ENCODE peak calls at places on chromosome 3, in nine cellular contexts. One of them, this sample, is unnamed.

GRCh38 chr3:177066068-177066467 is 131.2 kb downstream of the TBL1XR1 start:
- DNase-seq in A549: no peak
- DNase-seq in CD8-positive, alpha-beta memory T cell: no peak
- DNase-seq in substantia nigra: no peak
- DNase-seq in thoracic aorta: no peak
- DNase-seq in CD4-positive, alpha-beta memory T cell: no peak
- DNase-seq in tibial nerve: no peak
- DNase-seq in coronary artery: no peak
- DNase-seq in heart left ventricle: no peak
- DNase-seq in this sample: no peak

GRCh38 chr3:73098026-73098425 is 36.6 kb downstream of the EBLN2 start:
- DNase-seq in CD4-positive, alpha-beta memory T cell: no peak
- DNase-seq in substantia nigra: no peak
- DNase-seq in coronary artery: no peak
- DNase-seq in A549: no peak
- DNase-seq in tibial nerve: no peak
- DNase-seq in CD8-positive, alpha-beta memory T cell: no peak
- DNase-seq in heart left ventricle: no peak
- DNase-seq in thoracic aorta: no peak
- DNase-seq in this sample: no peak

GRCh38 chr3:67635257-67635656 is 19.2 kb downstream of the SUCLG2 start:
- DNase-seq in coronary artery: no peak
- DNase-seq in A549: peak
- DNase-seq in substantia nigra: no peak
- DNase-seq in CD4-positive, alpha-beta memory T cell: no peak
- DNase-seq in heart left ventricle: no peak
- DNase-seq in tibial nerve: no peak
- DNase-seq in CD8-positive, alpha-beta memory T cell: no peak
- DNase-seq in thoracic aorta: no peak
- DNase-seq in this sample: no peak

GRCh38 chr3:35275768-35276167 is 363.6 kb upstream of the ARPP21 start:
- DNase-seq in CD8-positive, alpha-beta memory T cell: no peak
- DNase-seq in thoracic aorta: no peak
- DNase-seq in A549: no peak
- DNase-seq in heart left ventricle: no peak
- DNase-seq in CD4-positive, alpha-beta memory T cell: no peak
- DNase-seq in substantia nigra: no peak
- DNase-seq in tibial nerve: no peak
- DNase-seq in coronary artery: no peak
- DNase-seq in this sample: no peak

GRCh38 chr3:108311797-108312196 is 15.4 kb downstream of the HHLA2 start:
- DNase-seq in CD4-positive, alpha-beta memory T cell: no peak
- DNase-seq in substantia nigra: no peak
- DNase-seq in heart left ventricle: no peak
- DNase-seq in coronary artery: no peak
- DNase-seq in CD8-positive, alpha-beta memory T cell: no peak
- DNase-seq in A549: no peak
- DNase-seq in tibial nerve: no peak
- DNase-seq in thoracic aorta: no peak
- DNase-seq in this sample: no peak

GRCh38 chr3:51937014-51937413 is 4.7 kb downstream of the RRP9 start:
- DNase-seq in tibial nerve: no peak
- DNase-seq in thoracic aorta: no peak
- DNase-seq in CD4-positive, alpha-beta memory T cell: no peak
- DNase-seq in heart left ventricle: no peak
- DNase-seq in A549: no peak
- DNase-seq in coronary artery: no peak
- DNase-seq in substantia nigra: no peak
- DNase-seq in CD8-positive, alpha-beta memory T cell: no peak
- DNase-seq in this sample: no peak

GRCh38 chr3:16290007-16290826 is 25.2 kb downstream of the OXNAD1 start:
- DNase-seq in CD4-positive, alpha-beta memory T cell: peak
- DNase-seq in CD8-positive, alpha-beta memory T cell: peak
- DNase-seq in A549: peak
- DNase-seq in coronary artery: no peak
- DNase-seq in substantia nigra: no peak
- DNase-seq in heart left ventricle: peak
- DNase-seq in tibial nerve: no peak
- DNase-seq in thoracic aorta: no peak
- DNase-seq in this sample: no peak

GRCh38 chr3:36380171-36381031 is at the start of gene STAC:
- DNase-seq in CD4-positive, alpha-beta memory T cell: no peak
- DNase-seq in coronary artery: peak
- DNase-seq in tibial nerve: no peak
- DNase-seq in A549: peak
- DNase-seq in heart left ventricle: peak
- DNase-seq in CD8-positive, alpha-beta memory T cell: no peak
- DNase-seq in substantia nigra: no peak
- DNase-seq in thoracic aorta: no peak
- DNase-seq in this sample: peak

GRCh38 chr3:53496984-53497383 is 2.6 kb downstream of the CACNA1D start:
- DNase-seq in substantia nigra: no peak
- DNase-seq in heart left ventricle: no peak
- DNase-seq in thoracic aorta: no peak
- DNase-seq in CD8-positive, alpha-beta memory T cell: no peak
- DNase-seq in A549: no peak
- DNase-seq in coronary artery: no peak
- DNase-seq in tibial nerve: no peak
- DNase-seq in CD4-positive, alpha-beta memory T cell: no peak
- DNase-seq in this sample: no peak

GRCh38 chr3:61894988-61895935 is 333.9 kb downstream of the PTPRG start:
- DNase-seq in tibial nerve: peak
- DNase-seq in A549: peak
- DNase-seq in heart left ventricle: peak
- DNase-seq in thoracic aorta: peak
- DNase-seq in CD4-positive, alpha-beta memory T cell: peak
- DNase-seq in coronary artery: no peak
- DNase-seq in CD8-positive, alpha-beta memory T cell: no peak
- DNase-seq in substantia nigra: no peak
- DNase-seq in this sample: peak

GRCh38 chr3:60660026-60660425 is 591.2 kb downstream of the FHIT start:
- DNase-seq in CD4-positive, alpha-beta memory T cell: no peak
- DNase-seq in coronary artery: no peak
- DNase-seq in thoracic aorta: no peak
- DNase-seq in substantia nigra: no peak
- DNase-seq in heart left ventricle: no peak
- DNase-seq in CD8-positive, alpha-beta memory T cell: no peak
- DNase-seq in tibial nerve: no peak
- DNase-seq in A549: no peak
- DNase-seq in this sample: no peak

GRCh38 chr3:39419697-39420293 is 13.3 kb downstream of the RPSA start:
- DNase-seq in coronary artery: no peak
- DNase-seq in heart left ventricle: no peak
- DNase-seq in tibial nerve: no peak
- DNase-seq in CD8-positive, alpha-beta memory T cell: no peak
- DNase-seq in substantia nigra: no peak
- DNase-seq in thoracic aorta: no peak
- DNase-seq in CD4-positive, alpha-beta memory T cell: no peak
- DNase-seq in A549: no peak
- DNase-seq in this sample: no peak

GRCh38 chr3:82145742-82146141 is 384.3 kb upstream of the GBE1 start:
- DNase-seq in A549: no peak
- DNase-seq in substantia nigra: no peak
- DNase-seq in CD8-positive, alpha-beta memory T cell: no peak
- DNase-seq in CD4-positive, alpha-beta memory T cell: no peak
- DNase-seq in thoracic aorta: no peak
- DNase-seq in coronary artery: no peak
- DNase-seq in tibial nerve: no peak
- DNase-seq in heart left ventricle: no peak
- DNase-seq in this sample: no peak

GRCh38 chr3:25783661-25784512 is 644 bp upstream of the NGLY1 start:
- DNase-seq in thoracic aorta: peak
- DNase-seq in substantia nigra: peak
- DNase-seq in heart left ventricle: peak
- DNase-seq in coronary artery: peak
- DNase-seq in CD8-positive, alpha-beta memory T cell: no peak
- DNase-seq in CD4-positive, alpha-beta memory T cell: peak
- DNase-seq in tibial nerve: no peak
- DNase-seq in A549: peak
- DNase-seq in this sample: peak

GRCh38 chr3:13896473-13897154 is 16.7 kb upstream of the WNT7A start:
- DNase-seq in substantia nigra: no peak
- DNase-seq in CD8-positive, alpha-beta memory T cell: no peak
- DNase-seq in A549: peak
- DNase-seq in thoracic aorta: no peak
- DNase-seq in heart left ventricle: peak
- DNase-seq in coronary artery: peak
- DNase-seq in tibial nerve: no peak
- DNase-seq in CD4-positive, alpha-beta memory T cell: peak
- DNase-seq in this sample: no peak

GRCh38 chr3:114299421-114299820 is 5.6 kb downstream of the TIGIT start:
- DNase-seq in thoracic aorta: no peak
- DNase-seq in CD8-positive, alpha-beta memory T cell: peak
- DNase-seq in heart left ventricle: peak
- DNase-seq in substantia nigra: no peak
- DNase-seq in tibial nerve: no peak
- DNase-seq in A549: peak
- DNase-seq in coronary artery: no peak
- DNase-seq in CD4-positive, alpha-beta memory T cell: peak
- DNase-seq in this sample: no peak

GRCh38 chr3:47108546-47108945 is 55.4 kb downstream of the SETD2 start:
- DNase-seq in heart left ventricle: no peak
- DNase-seq in coronary artery: no peak
- DNase-seq in tibial nerve: no peak
- DNase-seq in A549: no peak
- DNase-seq in thoracic aorta: no peak
- DNase-seq in CD4-positive, alpha-beta memory T cell: no peak
- DNase-seq in substantia nigra: no peak
- DNase-seq in CD8-positive, alpha-beta memory T cell: no peak
- DNase-seq in this sample: no peak

GRCh38 chr3:138256022-138256421 is 68.9 kb downstream of the ARMC8 start:
- DNase-seq in thoracic aorta: no peak
- DNase-seq in CD8-positive, alpha-beta memory T cell: no peak
- DNase-seq in substantia nigra: no peak
- DNase-seq in CD4-positive, alpha-beta memory T cell: no peak
- DNase-seq in A549: no peak
- DNase-seq in tibial nerve: no peak
- DNase-seq in coronary artery: no peak
- DNase-seq in heart left ventricle: no peak
- DNase-seq in this sample: no peak

GRCh38 chr3:139418144-139418543 is 28.7 kb upstream of the COPB2 start:
- DNase-seq in A549: no peak
- DNase-seq in CD4-positive, alpha-beta memory T cell: no peak
- DNase-seq in substantia nigra: no peak
- DNase-seq in CD8-positive, alpha-beta memory T cell: no peak
- DNase-seq in heart left ventricle: no peak
- DNase-seq in thoracic aorta: no peak
- DNase-seq in tibial nerve: no peak
- DNase-seq in coronary artery: no peak
- DNase-seq in this sample: no peak

GRCh38 chr3:139425745-139426400 is 36.4 kb upstream of the COPB2 start:
- DNase-seq in substantia nigra: no peak
- DNase-seq in coronary artery: no peak
- DNase-seq in CD8-positive, alpha-beta memory T cell: no peak
- DNase-seq in A549: no peak
- DNase-seq in CD4-positive, alpha-beta memory T cell: no peak
- DNase-seq in tibial nerve: no peak
- DNase-seq in thoracic aorta: no peak
- DNase-seq in heart left ventricle: no peak
- DNase-seq in this sample: no peak

GRCh38 chr3:139421034-139421433 is 31.6 kb upstream of the COPB2 start:
- DNase-seq in CD4-positive, alpha-beta memory T cell: no peak
- DNase-seq in heart left ventricle: no peak
- DNase-seq in CD8-positive, alpha-beta memory T cell: no peak
- DNase-seq in A549: no peak
- DNase-seq in substantia nigra: no peak
- DNase-seq in tibial nerve: no peak
- DNase-seq in thoracic aorta: no peak
- DNase-seq in coronary artery: no peak
- DNase-seq in this sample: no peak

GRCh38 chr3:139423232-139423631 is 33.8 kb upstream of the COPB2 start:
- DNase-seq in CD4-positive, alpha-beta memory T cell: no peak
- DNase-seq in CD8-positive, alpha-beta memory T cell: no peak
- DNase-seq in tibial nerve: no peak
- DNase-seq in substantia nigra: no peak
- DNase-seq in heart left ventricle: no peak
- DNase-seq in thoracic aorta: no peak
- DNase-seq in A549: no peak
- DNase-seq in coronary artery: no peak
- DNase-seq in this sample: no peak

DNA sequence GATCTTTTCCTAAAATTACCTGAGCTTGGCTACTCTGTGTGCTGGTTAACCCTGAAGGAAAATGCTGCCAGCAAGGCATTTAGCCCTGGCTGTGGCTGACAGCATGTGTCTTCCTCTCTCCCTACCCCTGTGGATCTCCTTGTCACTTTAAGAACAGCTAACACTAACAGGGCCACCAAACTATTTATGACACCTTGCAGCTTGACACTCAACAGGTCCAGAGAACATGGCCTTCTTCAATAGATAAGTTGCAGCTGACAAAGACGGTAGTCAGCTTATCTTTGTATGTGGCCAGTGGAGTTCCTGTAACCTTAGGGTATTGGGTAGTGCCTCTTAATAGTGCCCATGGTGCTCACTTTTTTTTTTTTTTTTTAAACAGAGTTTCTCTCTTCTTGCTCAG is 32.0 kb upstream of the COPB2 start:
- DNase-seq in coronary artery: no peak
- DNase-seq in substantia nigra: no peak
- DNase-seq in CD4-positive, alpha-beta memory T cell: no peak
- DNase-seq in heart left ventricle: no peak
- DNase-seq in thoracic aorta: no peak
- DNase-seq in CD8-positive, alpha-beta memory T cell: no peak
- DNase-seq in tibial nerve: no peak
- DNase-seq in A549: no peak
- DNase-seq in this sample: no peak
- H3K27ac ChIP-seq in coronary artery: no peak
- H3K27ac ChIP-seq in substantia nigra: no peak
- H3K27ac ChIP-seq in CD4-positive, alpha-beta memory T cell: no peak
- H3K27ac ChIP-seq in heart left ventricle: no peak
- H3K27ac ChIP-seq in thoracic aorta: no peak
- H3K27ac ChIP-seq in CD8-positive, alpha-beta memory T cell: no peak
- H3K27ac ChIP-seq in tibial nerve: no peak
- H3K27ac ChIP-seq in A549: no peak
- H3K27ac ChIP-seq in this sample: no peak

GRCh38 chr3:50617911-50618481 is 1.0 kb downstream of the MAPKAPK3 start:
- DNase-seq in thoracic aorta: no peak
- DNase-seq in CD4-positive, alpha-beta memory T cell: no peak
- DNase-seq in substantia nigra: no peak
- DNase-seq in tibial nerve: no peak
- DNase-seq in coronary artery: no peak
- DNase-seq in heart left ventricle: peak
- DNase-seq in CD8-positive, alpha-beta memory T cell: no peak
- DNase-seq in A549: no peak
- DNase-seq in this sample: peak
- H3K27ac ChIP-seq in thoracic aorta: peak
- H3K27ac ChIP-seq in CD4-positive, alpha-beta memory T cell: peak
- H3K27ac ChIP-seq in substantia nigra: peak
- H3K27ac ChIP-seq in tibial nerve: peak
- H3K27ac ChIP-seq in coronary artery: peak
- H3K27ac ChIP-seq in heart left ventricle: peak
- H3K27ac ChIP-seq in CD8-positive, alpha-beta memory T cell: peak
- H3K27ac ChIP-seq in A549: peak
- H3K27ac ChIP-seq in this sample: peak

GRCh38 chr3:148319161-148319915 is 378.4 kb upstream of the AGTR1 start:
- DNase-seq in heart left ventricle: no peak
- DNase-seq in tibial nerve: no peak
- DNase-seq in CD4-positive, alpha-beta memory T cell: no peak
- DNase-seq in A549: no peak
- DNase-seq in substantia nigra: no peak
- DNase-seq in thoracic aorta: no peak
- DNase-seq in coronary artery: no peak
- DNase-seq in CD8-positive, alpha-beta memory T cell: no peak
- DNase-seq in this sample: no peak
- H3K27ac ChIP-seq in heart left ventricle: no peak
- H3K27ac ChIP-seq in tibial nerve: no peak
- H3K27ac ChIP-seq in CD4-positive, alpha-beta memory T cell: no peak
- H3K27ac ChIP-seq in A549: no peak
- H3K27ac ChIP-seq in substantia nigra: no peak
- H3K27ac ChIP-seq in thoracic aorta: no peak
- H3K27ac ChIP-seq in coronary artery: no peak
- H3K27ac ChIP-seq in CD8-positive, alpha-beta memory T cell: no peak
- H3K27ac ChIP-seq in this sample: no peak

GRCh38 chr3:55498520-55498919 is 11.4 kb upstream of the WNT5A start:
- DNase-seq in CD8-positive, alpha-beta memory T cell: no peak
- DNase-seq in A549: no peak
- DNase-seq in heart left ventricle: no peak
- DNase-seq in CD4-positive, alpha-beta memory T cell: no peak
- DNase-seq in thoracic aorta: no peak
- DNase-seq in coronary artery: no peak
- DNase-seq in substantia nigra: no peak
- DNase-seq in tibial nerve: no peak
- DNase-seq in this sample: no peak
- H3K27ac ChIP-seq in CD8-positive, alpha-beta memory T cell: no peak
- H3K27ac ChIP-seq in A549: no peak
- H3K27ac ChIP-seq in heart left ventricle: no peak
- H3K27ac ChIP-seq in CD4-positive, alpha-beta memory T cell: no peak
- H3K27ac ChIP-seq in thoracic aorta: no peak
- H3K27ac ChIP-seq in coronary artery: no peak
- H3K27ac ChIP-seq in substantia nigra: no peak
- H3K27ac ChIP-seq in tibial nerve: no peak
- H3K27ac ChIP-seq in this sample: no peak

This sample was measured in heart right ventricle.